ENCODE peak calls at places on chromosomes 12 and 14, in ten cellular contexts. One of them, this sample, is unnamed.

GRCh38 chr14:71478542-71478941 is 453.7 kb upstream of the RGS6 start:
- DNase-seq in cardiac fibroblast: peak
- DNase-seq in stimulated activated naive CD8-positive, alpha-beta T cell treated with anti-CD3 and anti-CD28 coated beads, Interleukin-15, amount 100 ng/mL, for 72 hours: peak
- DNase-seq in NCI-H1417: no peak
- DNase-seq in myocyte: no peak
- DNase-seq in choroid plexus epithelial cell: peak
- DNase-seq in ELR: peak
- DNase-seq in NCI-H748 treated with DMSO at 0.1 percent for 48 hours: no peak
- DNase-seq in amniotic stem cell: no peak
- DNase-seq in NCI-H2081: no peak
- DNase-seq in this sample: no peak

GRCh38 chr12:1663440-1664132 is 27.3 kb upstream of the ADIPOR2 start:
- DNase-seq in choroid plexus epithelial cell: no peak
- DNase-seq in NCI-H1417: no peak
- DNase-seq in cardiac fibroblast: no peak
- DNase-seq in NCI-H748 treated with DMSO at 0.1 percent for 48 hours: no peak
- DNase-seq in amniotic stem cell: no peak
- DNase-seq in myocyte: no peak
- DNase-seq in NCI-H2081: no peak
- DNase-seq in stimulated activated naive CD8-positive, alpha-beta T cell treated with anti-CD3 and anti-CD28 coated beads, Interleukin-15, amount 100 ng/mL, for 72 hours: no peak
- DNase-seq in ELR: no peak
- DNase-seq in this sample: no peak

GRCh38 chr12:64722835-64723234 is 36.4 kb downstream of the GNS start:
- DNase-seq in ELR: no peak
- DNase-seq in amniotic stem cell: no peak
- DNase-seq in stimulated activated naive CD8-positive, alpha-beta T cell treated with anti-CD3 and anti-CD28 coated beads, Interleukin-15, amount 100 ng/mL, for 72 hours: no peak
- DNase-seq in NCI-H2081: no peak
- DNase-seq in myocyte: no peak
- DNase-seq in choroid plexus epithelial cell: no peak
- DNase-seq in cardiac fibroblast: no peak
- DNase-seq in NCI-H1417: no peak
- DNase-seq in NCI-H748 treated with DMSO at 0.1 percent for 48 hours: no peak
- DNase-seq in this sample: no peak

GRCh38 chr14:69133206-69134125 is 19.5 kb downstream of the DCAF5 start:
- DNase-seq in NCI-H2081: no peak
- DNase-seq in choroid plexus epithelial cell: peak
- DNase-seq in myocyte: peak
- DNase-seq in cardiac fibroblast: peak
- DNase-seq in NCI-H1417: no peak
- DNase-seq in ELR: peak
- DNase-seq in NCI-H748 treated with DMSO at 0.1 percent for 48 hours: no peak
- DNase-seq in amniotic stem cell: peak
- DNase-seq in stimulated activated naive CD8-positive, alpha-beta T cell treated with anti-CD3 and anti-CD28 coated beads, Interleukin-15, amount 100 ng/mL, for 72 hours: peak
- DNase-seq in this sample: peak

GRCh38 chr14:96501383-96501745 is 818 bp upstream of the PAPOLA start:
- DNase-seq in cardiac fibroblast: no peak
- DNase-seq in stimulated activated naive CD8-positive, alpha-beta T cell treated with anti-CD3 and anti-CD28 coated beads, Interleukin-15, amount 100 ng/mL, for 72 hours: no peak
- DNase-seq in ELR: no peak
- DNase-seq in NCI-H2081: no peak
- DNase-seq in amniotic stem cell: no peak
- DNase-seq in NCI-H1417: no peak
- DNase-seq in choroid plexus epithelial cell: peak
- DNase-seq in NCI-H748 treated with DMSO at 0.1 percent for 48 hours: no peak
- DNase-seq in myocyte: no peak
- DNase-seq in this sample: no peak

GRCh38 chr14:90700928-90701776 is 115.1 kb downstream of the TTC7B start:
- DNase-seq in NCI-H1417: no peak
- DNase-seq in cardiac fibroblast: no peak
- DNase-seq in stimulated activated naive CD8-positive, alpha-beta T cell treated with anti-CD3 and anti-CD28 coated beads, Interleukin-15, amount 100 ng/mL, for 72 hours: no peak
- DNase-seq in choroid plexus epithelial cell: no peak
- DNase-seq in amniotic stem cell: no peak
- DNase-seq in myocyte: peak
- DNase-seq in NCI-H748 treated with DMSO at 0.1 percent for 48 hours: no peak
- DNase-seq in NCI-H2081: no peak
- DNase-seq in ELR: no peak
- DNase-seq in this sample: peak

GRCh38 chr14:73752297-73752992 is 38.3 kb upstream of the PNMA1 start:
- DNase-seq in ELR: no peak
- DNase-seq in choroid plexus epithelial cell: peak
- DNase-seq in NCI-H1417: no peak
- DNase-seq in NCI-H2081: peak
- DNase-seq in myocyte: peak
- DNase-seq in stimulated activated naive CD8-positive, alpha-beta T cell treated with anti-CD3 and anti-CD28 coated beads, Interleukin-15, amount 100 ng/mL, for 72 hours: no peak
- DNase-seq in amniotic stem cell: no peak
- DNase-seq in cardiac fibroblast: peak
- DNase-seq in NCI-H748 treated with DMSO at 0.1 percent for 48 hours: no peak
- DNase-seq in this sample: peak

GRCh38 chr12:41365653-41366131 is 177.6 kb downstream of the PDZRN4 start:
- DNase-seq in amniotic stem cell: no peak
- DNase-seq in NCI-H1417: no peak
- DNase-seq in ELR: no peak
- DNase-seq in NCI-H748 treated with DMSO at 0.1 percent for 48 hours: peak
- DNase-seq in myocyte: no peak
- DNase-seq in stimulated activated naive CD8-positive, alpha-beta T cell treated with anti-CD3 and anti-CD28 coated beads, Interleukin-15, amount 100 ng/mL, for 72 hours: no peak
- DNase-seq in NCI-H2081: peak
- DNase-seq in choroid plexus epithelial cell: peak
- DNase-seq in cardiac fibroblast: no peak
- DNase-seq in this sample: peak

GRCh38 chr14:96095581-96096476 is 56.7 kb downstream of the C14orf132 start:
- DNase-seq in NCI-H1417: no peak
- DNase-seq in stimulated activated naive CD8-positive, alpha-beta T cell treated with anti-CD3 and anti-CD28 coated beads, Interleukin-15, amount 100 ng/mL, for 72 hours: no peak
- DNase-seq in choroid plexus epithelial cell: peak
- DNase-seq in cardiac fibroblast: peak
- DNase-seq in NCI-H748 treated with DMSO at 0.1 percent for 48 hours: peak
- DNase-seq in NCI-H2081: peak
- DNase-seq in myocyte: peak
- DNase-seq in ELR: peak
- DNase-seq in amniotic stem cell: peak
- DNase-seq in this sample: no peak

GRCh38 chr14:38838979-38839323 is 264.1 kb downstream of the SEC23A start:
- DNase-seq in NCI-H2081: no peak
- DNase-seq in stimulated activated naive CD8-positive, alpha-beta T cell treated with anti-CD3 and anti-CD28 coated beads, Interleukin-15, amount 100 ng/mL, for 72 hours: no peak
- DNase-seq in ELR: no peak
- DNase-seq in myocyte: no peak
- DNase-seq in choroid plexus epithelial cell: no peak
- DNase-seq in NCI-H1417: no peak
- DNase-seq in amniotic stem cell: no peak
- DNase-seq in cardiac fibroblast: no peak
- DNase-seq in NCI-H748 treated with DMSO at 0.1 percent for 48 hours: no peak
- DNase-seq in this sample: no peak

GRCh38 chr14:69573205-69573840 is 1.3 kb downstream of the CCDC177 start:
- DNase-seq in myocyte: no peak
- DNase-seq in choroid plexus epithelial cell: no peak
- DNase-seq in amniotic stem cell: no peak
- DNase-seq in stimulated activated naive CD8-positive, alpha-beta T cell treated with anti-CD3 and anti-CD28 coated beads, Interleukin-15, amount 100 ng/mL, for 72 hours: no peak
- DNase-seq in cardiac fibroblast: no peak
- DNase-seq in NCI-H2081: no peak
- DNase-seq in NCI-H1417: no peak
- DNase-seq in NCI-H748 treated with DMSO at 0.1 percent for 48 hours: no peak
- DNase-seq in ELR: no peak
- DNase-seq in this sample: no peak

GRCh38 chr14:69315302-69315701 is 55.3 kb downstream of the GALNT16 start:
- DNase-seq in choroid plexus epithelial cell: peak
- DNase-seq in amniotic stem cell: no peak
- DNase-seq in NCI-H2081: peak
- DNase-seq in stimulated activated naive CD8-positive, alpha-beta T cell treated with anti-CD3 and anti-CD28 coated beads, Interleukin-15, amount 100 ng/mL, for 72 hours: no peak
- DNase-seq in myocyte: peak
- DNase-seq in NCI-H1417: no peak
- DNase-seq in cardiac fibroblast: peak
- DNase-seq in NCI-H748 treated with DMSO at 0.1 percent for 48 hours: peak
- DNase-seq in ELR: no peak
- DNase-seq in this sample: no peak

GRCh38 chr14:61812347-61813100 is 50.3 kb downstream of the SNAPC1 start:
- DNase-seq in ELR: peak
- DNase-seq in NCI-H1417: no peak
- DNase-seq in stimulated activated naive CD8-positive, alpha-beta T cell treated with anti-CD3 and anti-CD28 coated beads, Interleukin-15, amount 100 ng/mL, for 72 hours: peak
- DNase-seq in cardiac fibroblast: peak
- DNase-seq in amniotic stem cell: no peak
- DNase-seq in myocyte: peak
- DNase-seq in choroid plexus epithelial cell: peak
- DNase-seq in NCI-H2081: peak
- DNase-seq in NCI-H748 treated with DMSO at 0.1 percent for 48 hours: no peak
- DNase-seq in this sample: peak

GRCh38 chr14:56002316-56002715 is 115.9 kb upstream of the PELI2 start:
- DNase-seq in NCI-H2081: peak
- DNase-seq in amniotic stem cell: peak
- DNase-seq in choroid plexus epithelial cell: peak
- DNase-seq in NCI-H748 treated with DMSO at 0.1 percent for 48 hours: peak
- DNase-seq in ELR: no peak
- DNase-seq in stimulated activated naive CD8-positive, alpha-beta T cell treated with anti-CD3 and anti-CD28 coated beads, Interleukin-15, amount 100 ng/mL, for 72 hours: no peak
- DNase-seq in myocyte: no peak
- DNase-seq in cardiac fibroblast: peak
- DNase-seq in NCI-H1417: no peak
- DNase-seq in this sample: no peak

GRCh38 chr12:128365831-128366231 is 98.9 kb downstream of the TMEM132C start:
- DNase-seq in NCI-H748 treated with DMSO at 0.1 percent for 48 hours: no peak
- DNase-seq in amniotic stem cell: no peak
- DNase-seq in NCI-H1417: no peak
- DNase-seq in NCI-H2081: no peak
- DNase-seq in ELR: no peak
- DNase-seq in choroid plexus epithelial cell: peak
- DNase-seq in cardiac fibroblast: no peak
- DNase-seq in myocyte: no peak
- DNase-seq in stimulated activated naive CD8-positive, alpha-beta T cell treated with anti-CD3 and anti-CD28 coated beads, Interleukin-15, amount 100 ng/mL, for 72 hours: no peak
- DNase-seq in this sample: no peak

GRCh38 chr12:132513458-132514135 is 23.6 kb downstream of the FBRSL1 start:
- DNase-seq in stimulated activated naive CD8-positive, alpha-beta T cell treated with anti-CD3 and anti-CD28 coated beads, Interleukin-15, amount 100 ng/mL, for 72 hours: no peak
- DNase-seq in amniotic stem cell: no peak
- DNase-seq in NCI-H2081: no peak
- DNase-seq in myocyte: no peak
- DNase-seq in choroid plexus epithelial cell: no peak
- DNase-seq in NCI-H1417: no peak
- DNase-seq in ELR: no peak
- DNase-seq in cardiac fibroblast: no peak
- DNase-seq in NCI-H748 treated with DMSO at 0.1 percent for 48 hours: no peak
- DNase-seq in this sample: no peak

GRCh38 chr14:100203962-100204834 is 34.7 kb upstream of the YY1 start:
- DNase-seq in stimulated activated naive CD8-positive, alpha-beta T cell treated with anti-CD3 and anti-CD28 coated beads, Interleukin-15, amount 100 ng/mL, for 72 hours: no peak
- DNase-seq in NCI-H2081: no peak
- DNase-seq in NCI-H748 treated with DMSO at 0.1 percent for 48 hours: no peak
- DNase-seq in choroid plexus epithelial cell: peak
- DNase-seq in ELR: no peak
- DNase-seq in NCI-H1417: no peak
- DNase-seq in cardiac fibroblast: peak
- DNase-seq in amniotic stem cell: no peak
- DNase-seq in myocyte: no peak
- DNase-seq in this sample: no peak

GRCh38 chr14:101019974-101020710 is 116.6 kb upstream of the RTL1 start:
- DNase-seq in myocyte: no peak
- DNase-seq in ELR: no peak
- DNase-seq in NCI-H1417: no peak
- DNase-seq in cardiac fibroblast: no peak
- DNase-seq in NCI-H748 treated with DMSO at 0.1 percent for 48 hours: no peak
- DNase-seq in stimulated activated naive CD8-positive, alpha-beta T cell treated with anti-CD3 and anti-CD28 coated beads, Interleukin-15, amount 100 ng/mL, for 72 hours: no peak
- DNase-seq in NCI-H2081: no peak
- DNase-seq in amniotic stem cell: no peak
- DNase-seq in choroid plexus epithelial cell: no peak
- DNase-seq in this sample: no peak

GRCh38 chr14:101230851-101231550 is 327.5 kb upstream of the RTL1 start:
- DNase-seq in choroid plexus epithelial cell: no peak
- DNase-seq in amniotic stem cell: no peak
- DNase-seq in stimulated activated naive CD8-positive, alpha-beta T cell treated with anti-CD3 and anti-CD28 coated beads, Interleukin-15, amount 100 ng/mL, for 72 hours: no peak
- DNase-seq in ELR: no peak
- DNase-seq in myocyte: no peak
- DNase-seq in NCI-H748 treated with DMSO at 0.1 percent for 48 hours: no peak
- DNase-seq in cardiac fibroblast: no peak
- DNase-seq in NCI-H1417: no peak
- DNase-seq in NCI-H2081: no peak
- DNase-seq in this sample: no peak

GRCh38 chr14:52227559-52228222 is 39.8 kb upstream of the PTGDR start:
- DNase-seq in NCI-H748 treated with DMSO at 0.1 percent for 48 hours: no peak
- DNase-seq in myocyte: no peak
- DNase-seq in choroid plexus epithelial cell: no peak
- DNase-seq in NCI-H2081: peak
- DNase-seq in ELR: no peak
- DNase-seq in stimulated activated naive CD8-positive, alpha-beta T cell treated with anti-CD3 and anti-CD28 coated beads, Interleukin-15, amount 100 ng/mL, for 72 hours: no peak
- DNase-seq in amniotic stem cell: no peak
- DNase-seq in cardiac fibroblast: no peak
- DNase-seq in NCI-H1417: no peak
- DNase-seq in this sample: no peak

GRCh38 chr14:35927727-35928126 is 101.6 kb downstream of the BRMS1L start:
- DNase-seq in cardiac fibroblast: peak
- DNase-seq in NCI-H1417: no peak
- DNase-seq in ELR: peak
- DNase-seq in NCI-H748 treated with DMSO at 0.1 percent for 48 hours: no peak
- DNase-seq in myocyte: peak
- DNase-seq in stimulated activated naive CD8-positive, alpha-beta T cell treated with anti-CD3 and anti-CD28 coated beads, Interleukin-15, amount 100 ng/mL, for 72 hours: peak
- DNase-seq in NCI-H2081: no peak
- DNase-seq in amniotic stem cell: no peak
- DNase-seq in choroid plexus epithelial cell: no peak
- DNase-seq in this sample: no peak

GRCh38 chr14:99732436-99733220 is 48.5 kb downstream of the CYP46A1 start:
- DNase-seq in ELR: no peak
- DNase-seq in NCI-H2081: no peak
- DNase-seq in NCI-H748 treated with DMSO at 0.1 percent for 48 hours: no peak
- DNase-seq in amniotic stem cell: no peak
- DNase-seq in choroid plexus epithelial cell: no peak
- DNase-seq in myocyte: no peak
- DNase-seq in stimulated activated naive CD8-positive, alpha-beta T cell treated with anti-CD3 and anti-CD28 coated beads, Interleukin-15, amount 100 ng/mL, for 72 hours: no peak
- DNase-seq in NCI-H1417: no peak
- DNase-seq in cardiac fibroblast: no peak
- DNase-seq in this sample: no peak

GRCh38 chr12:68097386-68097785 is 62.2 kb downstream of the IFNG start:
- DNase-seq in choroid plexus epithelial cell: no peak
- DNase-seq in NCI-H1417: no peak
- DNase-seq in ELR: no peak
- DNase-seq in cardiac fibroblast: no peak
- DNase-seq in amniotic stem cell: no peak
- DNase-seq in NCI-H2081: no peak
- DNase-seq in stimulated activated naive CD8-positive, alpha-beta T cell treated with anti-CD3 and anti-CD28 coated beads, Interleukin-15, amount 100 ng/mL, for 72 hours: no peak
- DNase-seq in NCI-H748 treated with DMSO at 0.1 percent for 48 hours: no peak
- DNase-seq in myocyte: no peak
- DNase-seq in this sample: no peak

GRCh38 chr12:75704208-75704607 is 192.8 kb upstream of the KRR1 start:
- DNase-seq in stimulated activated naive CD8-positive, alpha-beta T cell treated with anti-CD3 and anti-CD28 coated beads, Interleukin-15, amount 100 ng/mL, for 72 hours: no peak
- DNase-seq in choroid plexus epithelial cell: no peak
- DNase-seq in cardiac fibroblast: no peak
- DNase-seq in ELR: no peak
- DNase-seq in NCI-H1417: no peak
- DNase-seq in NCI-H2081: peak
- DNase-seq in amniotic stem cell: no peak
- DNase-seq in myocyte: no peak
- DNase-seq in NCI-H748 treated with DMSO at 0.1 percent for 48 hours: no peak
- DNase-seq in this sample: peak

This sample was measured in endothelial cell of umbilical vein.